ENCODE peak calls at places on chromosome 21, in four cellular contexts. M is M059J, E is amniotic stem cell, U is HFFc6. D is an unnamed sample.

GRCh38 chr21:31644648-31645047 is 14.8 kb upstream of the SOD1 start:
- DNase-seq in M (no peak), E (no peak), U (no peak), D (no peak)

GRCh38 chr21:37060296-37060695 is 12.6 kb downstream of the PIGP start:
- DNase-seq in M (peak), E (peak), U (peak), D (peak)

GRCh38 chr21:41950941-41951408 is 2.8 kb downstream of the C2CD2 start:
- DNase-seq in M (no peak), E (no peak), U (no peak), D (no peak)

GRCh38 chr21:41186763-41187536 is 19.0 kb downstream of the BACE2 start:
- DNase-seq in M (peak), E (no peak), U (no peak), D (no peak)

GRCh38 chr21:41839387-41840000 is 39.6 kb downstream of the PRDM15 start:
- DNase-seq in M (no peak), E (no peak), U (no peak), D (no peak)

GRCh38 chr21:29302340-29302991 is 3.7 kb downstream of the BACH1 start:
- DNase-seq in M (peak), E (no peak), U (no peak), D (no peak)

GRCh38 chr21:45016491-45017375 is 57.6 kb upstream of the ADARB1 start:
- DNase-seq in M (no peak), E (no peak), U (no peak), D (no peak)

GRCh38 chr21:36769051-36769867 is 70.3 kb downstream of the SIM2 start:
- DNase-seq in M (peak), E (no peak), U (no peak), D (peak)

GRCh38 chr21:35197191-35197590 is 148.1 kb upstream of the RUNX1 start:
- DNase-seq in M (peak), E (no peak), U (no peak), D (peak)

GRCh38 chr21:41582298-41582840 is 74.4 kb upstream of the TMPRSS2 start:
- DNase-seq in M (no peak), E (no peak), U (no peak), D (no peak)

GRCh38 chr21:46219591-46220239 is 8.9 kb downstream of the LSS start:
- DNase-seq in M (no peak), E (no peak), U (no peak), D (no peak)

GRCh38 chr21:15088483-15088882 is 23.7 kb upstream of the NRIP1 start:
- DNase-seq in M (no peak), E (no peak), U (no peak), D (no peak)

GRCh38 chr21:41750532-41751151 is 16.2 kb downstream of the RIPK4 start:
- DNase-seq in M (no peak), E (no peak), U (no peak), D (no peak)

GRCh38 chr21:41816583-41817165 is 49.8 kb upstream of the RIPK4 start:
- DNase-seq in M (peak), E (no peak), U (peak), D (peak)